ENCODE peak calls at places on chromosomes 16 and 17, in nine cellular contexts. Q, A, I, C, J, O, Z, Y and D are unnamed samples.

GRCh38 chr17:142876-143784 is 5.8 kb downstream of the SCGB1C2 start:
- DNase-seq in A (no peak), I (peak), Q (peak), O (peak), C (no peak), J (no peak), Z (no peak), Y (peak), D (no peak)

GRCh38 chr17:58527949-58528348 is 13.5 kb upstream of the MTMR4 start:
- DNase-seq in O (no peak), J (peak), Y (no peak), A (no peak), Z (no peak), Q (no peak), I (no peak), C (no peak), D (no peak)

GRCh38 chr16:46899443-46900143 is 15.4 kb downstream of the GPT2 start:
- DNase-seq in Z (no peak), I (no peak), Q (no peak), O (no peak), Y (no peak), J (no peak), A (no peak), C (no peak), D (no peak)

GRCh38 chr17:74712756-74713155 is at the start of gene CD300LF:
- DNase-seq in C (no peak), O (no peak), J (no peak), Y (peak), Z (no peak), A (no peak), Q (peak), I (no peak), D (peak)

GRCh38 chr17:38578229-38578628 is 27.5 kb downstream of the SRCIN1 start:
- DNase-seq in C (no peak), A (no peak), O (no peak), I (no peak), Z (no peak), Y (no peak), J (no peak), Q (no peak), D (no peak)

GRCh38 chr17:32240745-32241144 is 24.9 kb upstream of the RHBDL3 start:
- DNase-seq in Q (peak), A (no peak), Z (no peak), J (no peak), I (no peak), O (no peak), Y (no peak), C (no peak), D (no peak)

GRCh38 chr17:13727441-13728171 is 125.9 kb upstream of the HS3ST3A1 start:
- DNase-seq in A (no peak), J (no peak), O (no peak), C (no peak), Y (no peak), I (no peak), Z (no peak), Q (no peak), D (no peak)

GRCh38 chr16:25013751-25014499 is 1.2 kb downstream of the ARHGAP17 start:
- DNase-seq in C (no peak), I (no peak), O (no peak), Q (no peak), A (no peak), Z (no peak), Y (no peak), J (no peak), D (no peak)

GRCh38 chr17:6761817-6762216 is 6.0 kb downstream of the XAF1 start:
- DNase-seq in C (no peak), A (no peak), I (no peak), J (no peak), O (no peak), Q (no peak), Z (no peak), Y (no peak), D (no peak)

GRCh38 chr16:84332975-84333684 is 35.2 kb upstream of the ATP2C2 start:
- DNase-seq in Q (no peak), A (no peak), C (peak), Z (no peak), Y (peak), O (peak), J (no peak), I (no peak), D (no peak)

GRCh38 chr16:86387461-86388440 is 122.6 kb upstream of the FOXF1 start:
- DNase-seq in Y (no peak), I (no peak), Q (no peak), A (no peak), Z (no peak), C (peak), J (peak), O (no peak), D (no peak)

GRCh38 chr17:81148986-81149533 is 16.2 kb upstream of the PVALEF start:
- DNase-seq in O (no peak), J (no peak), A (no peak), Q (no peak), Z (no peak), C (no peak), I (no peak), Y (no peak), D (no peak)

GRCh38 chr17:3222505-3222904 is 15.0 kb downstream of the OR1A1 start:
- DNase-seq in C (no peak), Q (no peak), I (no peak), A (no peak), Z (no peak), Y (no peak), O (no peak), J (no peak), D (no peak)

GRCh38 chr16:3101018-3101840 is 2.1 kb upstream of the ZSCAN10 start:
- DNase-seq in A (peak), I (no peak), Z (no peak), O (peak), Y (no peak), J (peak), Q (no peak), C (peak), D (no peak)

GRCh38 chr17:47678196-47678595 is 15.8 kb upstream of the TBKBP1 start:
- DNase-seq in A (no peak), J (no peak), Q (no peak), Z (no peak), C (no peak), Y (no peak), O (peak), I (no peak), D (no peak)

GRCh38 chr17:76266244-76266938 is 1.2 kb downstream of the UBALD2 start:
- DNase-seq in Y (no peak), C (no peak), J (peak), Q (no peak), Z (no peak), I (no peak), A (no peak), O (no peak), D (no peak)

GRCh38 chr17:67689534-67690177 is 28.1 kb upstream of the NOL11 start:
- DNase-seq in Z (peak), J (peak), Y (peak), C (peak), A (peak), Q (no peak), O (peak), I (peak), D (no peak)

GRCh38 chr16:47886631-47887415 is 269.0 kb downstream of the ABCC12 start:
- DNase-seq in C (no peak), Q (no peak), Y (no peak), I (no peak), J (no peak), Z (no peak), A (no peak), O (no peak), D (no peak)

GRCh38 chr17:74176546-74177001 is 26.9 kb upstream of the RPL38 start:
- DNase-seq in Y (peak), I (peak), C (peak), Q (peak), J (peak), Z (peak), O (peak), A (peak), D (peak)

GRCh38 chr16:50324345-50324744 is 44.4 kb downstream of the BRD7 start:
- DNase-seq in Q (no peak), J (no peak), O (no peak), A (no peak), I (no peak), Y (no peak), Z (no peak), C (no peak), D (no peak)

GRCh38 chr17:28737316-28737715 is 6.5 kb upstream of the TRAF4 start:
- DNase-seq in Y (no peak), J (no peak), O (no peak), Q (no peak), Z (no peak), A (no peak), I (no peak), C (no peak), D (no peak)

GRCh38 chr17:31495049-31495885 is 103.8 kb downstream of the RAB11FIP4 start:
- DNase-seq in Y (no peak), I (no peak), O (no peak), J (no peak), A (no peak), Q (peak), C (peak), Z (no peak), D (no peak)

GRCh38 chr17:64441772-64442549 is 7.0 kb upstream of the MILR1 start:
- DNase-seq in C (peak), J (peak), A (peak), Z (no peak), Q (no peak), I (no peak), Y (no peak), O (no peak), D (peak)